ENCODE peak calls at places on chromosomes 6 and 20, in eight cellular contexts. C is coronary artery, Z is dorsolateral prefrontal cortex, E is GM23338, R is tibial artery, M is Peyer's patch, A is SK-N-SH, O is fibroblast of villous mesenchyme. Y is an unnamed sample.

GRCh38 chr6:137677714-137678113 is 183.5 kb upstream of the OLIG3 start:
- DNase-seq in A (no peak), C (no peak), E (no peak), R (no peak), Z (no peak), O (no peak), M (peak), Y (no peak)

GRCh38 chr6:122548820-122549219 is 61.4 kb upstream of the PKIB start:
- DNase-seq in E (no peak), C (no peak), Z (no peak), O (no peak), A (no peak), M (no peak), R (no peak), Y (no peak)

GRCh38 chr6:35392773-35393672 is 50.7 kb downstream of the PPARD start:
- DNase-seq in O (no peak), Z (no peak), R (no peak), A (no peak), E (no peak), C (no peak), M (no peak), Y (no peak)

GRCh38 chr20:41956316-41957050 is 338.3 kb upstream of the CHD6 start:
- DNase-seq in R (no peak), O (peak), C (no peak), M (no peak), A (peak), Z (no peak), E (peak), Y (no peak)

GRCh38 chr20:24850206-24850605 is 98.9 kb upstream of the CST7 start:
- DNase-seq in M (no peak), O (no peak), R (no peak), E (no peak), Z (no peak), C (no peak), A (no peak), Y (no peak)

GRCh38 chr20:13533946-13534345 is 104.8 kb downstream of the TASP1 start:
- DNase-seq in Z (no peak), A (no peak), O (no peak), C (no peak), R (no peak), E (no peak), M (no peak), Y (no peak)

GRCh38 chr20:40933758-40934157 is 94.9 kb upstream of the TOP1 start:
- DNase-seq in R (no peak), A (no peak), Z (no peak), C (no peak), O (no peak), E (no peak), M (no peak), Y (no peak)

GRCh38 chr20:11496382-11496781 is 421.3 kb upstream of the BTBD3 start:
- DNase-seq in R (no peak), O (no peak), A (no peak), Z (no peak), E (no peak), C (no peak), M (no peak), Y (no peak)

GRCh38 chr6:108650325-108650724 is 89.6 kb downstream of the FOXO3 start:
- DNase-seq in C (no peak), A (no peak), Z (no peak), M (no peak), E (no peak), O (no peak), R (no peak), Y (no peak)

GRCh38 chr20:63115651-63116411 is 100.1 kb downstream of the YTHDF1 start:
- DNase-seq in C (no peak), E (no peak), A (no peak), M (no peak), Z (no peak), R (no peak), O (no peak), Y (peak)

GRCh38 chr20:47676912-47677311 is 108.4 kb downstream of the SULF2 start:
- DNase-seq in R (no peak), C (no peak), A (no peak), O (no peak), Z (no peak), E (no peak), M (no peak), Y (no peak)

GRCh38 chr6:54784021-54784420 is 62.5 kb upstream of the FAM83B start:
- DNase-seq in A (no peak), O (no peak), M (no peak), C (no peak), Z (no peak), E (no peak), R (no peak), Y (no peak)

GRCh38 chr6:166253277-166254229 is 54.6 kb downstream of the PRR18 start:
- DNase-seq in A (peak), R (no peak), Z (no peak), O (no peak), E (peak), M (peak), C (no peak), Y (no peak)

GRCh38 chr6:168134399-168135201 is 55.6 kb upstream of the FRMD1 start:
- DNase-seq in Z (peak), M (no peak), A (no peak), C (peak), O (no peak), E (no peak), R (no peak), Y (no peak)

GRCh38 chr20:57651977-57652864 is 32.0 kb upstream of the ZBP1 start:
- DNase-seq in O (no peak), M (peak), Z (peak), C (peak), E (no peak), A (peak), R (peak), Y (peak)

GRCh38 chr6:118752803-118753202 is 101.4 kb upstream of the CEP85L start:
- DNase-seq in M (no peak), E (no peak), R (no peak), O (no peak), C (no peak), Z (no peak), A (no peak), Y (no peak)

GRCh38 chr6:7848229-7848628 is 62.4 kb downstream of the TXNDC5 start:
- DNase-seq in C (no peak), A (no peak), R (no peak), E (no peak), M (no peak), O (no peak), Z (no peak), Y (no peak)

GRCh38 chr6:3471711-3472110 is 14.9 kb upstream of the SLC22A23 start:
- DNase-seq in A (no peak), R (no peak), O (no peak), E (no peak), Z (no peak), C (no peak), M (no peak), Y (no peak)

GRCh38 chr6:11766589-11767450 is 11.8 kb downstream of the ADTRP start:
- DNase-seq in Z (no peak), O (peak), E (no peak), A (no peak), M (no peak), R (peak), C (peak), Y (no peak)

GRCh38 chr20:34979366-34980153 is 23.9 kb downstream of the MYH7B start:
- DNase-seq in A (peak), Z (no peak), M (no peak), R (no peak), O (no peak), E (peak), C (no peak), Y (peak)

GRCh38 chr6:45663181-45664180 is 285.7 kb upstream of the SUPT3H start:
- DNase-seq in M (peak), Z (no peak), A (no peak), O (peak), R (no peak), E (peak), C (no peak), Y (no peak)

GRCh38 chr20:15061955-15062354 is 724.5 kb upstream of the FLRT3 start:
- DNase-seq in E (peak), A (no peak), O (no peak), R (no peak), M (no peak), Z (no peak), C (no peak), Y (no peak)

GRCh38 chr20:31608256-31608980 is 3.3 kb downstream of the ID1 start:
- DNase-seq in O (peak), C (peak), A (peak), Z (peak), R (peak), M (no peak), E (peak), Y (peak)

GRCh38 chr6:109482913-109483743 is at the start of gene ZBTB24:
- DNase-seq in Z (peak), E (peak), M (peak), C (peak), R (peak), A (peak), O (peak), Y (peak)

GRCh38 chr6:52369234-52369633 is 7.3 kb downstream of the PAQR8 start:
- DNase-seq in R (no peak), Z (no peak), A (no peak), C (no peak), M (no peak), O (no peak), E (no peak), Y (no peak)

GRCh38 chr6:6712258-6712978 is 123.9 kb downstream of the LY86 start:
- DNase-seq in A (no peak), O (peak), Z (no peak), C (no peak), E (no peak), R (no peak), M (no peak), Y (peak)
- TF ChIP-seq CTCF in A (no peak), O (no peak), Z (no peak), C (no peak), E (no peak), R (no peak), M (no peak), Y (peak)

DNA sequence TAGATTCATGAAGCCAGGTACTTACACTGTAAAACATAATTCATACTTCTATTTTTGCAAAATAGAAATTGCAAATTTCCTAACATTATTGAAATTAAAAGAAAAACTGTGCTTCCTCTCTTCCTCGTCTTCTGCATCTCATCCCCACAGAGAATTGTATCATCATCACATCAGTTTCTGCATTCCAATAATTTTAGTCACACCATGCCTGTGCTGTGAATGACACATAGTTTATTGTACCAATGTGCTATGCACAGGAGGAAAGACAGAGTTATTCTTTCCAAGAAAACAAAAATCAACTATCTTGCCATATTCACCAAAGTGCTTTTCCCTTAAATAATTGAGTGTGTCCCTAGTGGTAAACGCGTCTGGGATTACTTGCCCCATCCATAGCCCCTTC is 38.1 kb upstream of the FAM135A start:
- DNase-seq in R (no peak), M (no peak), O (no peak), Z (no peak), C (no peak), E (no peak), A (no peak), Y (no peak)
- TF ChIP-seq CTCF in R (no peak), M (no peak), O (no peak), Z (no peak), C (no peak), E (no peak), A (no peak), Y (no peak)

GRCh38 chr6:69867075-69867911 is 937 bp downstream of the COL19A1 start:
- DNase-seq in E (peak), M (peak), A (peak), Z (no peak), C (peak), R (peak), O (peak), Y (no peak)
- TF ChIP-seq CTCF in E (no peak), M (no peak), A (peak), Z (peak), C (no peak), R (peak), O (no peak), Y (peak)

GRCh38 chr6:47716207-47716606 is 17.8 kb downstream of the ADGRF4 start:
- DNase-seq in M (no peak), A (no peak), C (no peak), R (no peak), Z (no peak), E (no peak), O (no peak), Y (no peak)
- TF ChIP-seq CTCF in M (no peak), A (no peak), C (no peak), R (no peak), Z (no peak), E (no peak), O (no peak), Y (no peak)

GRCh38 chr20:43507150-43508080 is at the start of gene L3MBTL1:
- DNase-seq in M (no peak), Z (no peak), E (peak), A (peak), C (no peak), O (peak), R (no peak), Y (peak)

GRCh38 chr20:43506238-43506637 is 1.3 kb upstream of the L3MBTL1 start:
- DNase-seq in A (no peak), E (no peak), Z (no peak), R (no peak), M (no peak), O (no peak), C (no peak), Y (no peak)

GRCh38 chr20:43508106-43508505 is 609 bp downstream of the L3MBTL1 start:
- DNase-seq in M (no peak), A (peak), Z (no peak), O (no peak), R (no peak), E (peak), C (no peak), Y (no peak)

GRCh38 chr20:43511879-43512278 is 4.4 kb downstream of the L3MBTL1 start:
- DNase-seq in E (no peak), C (no peak), Z (no peak), R (no peak), M (no peak), A (no peak), O (no peak), Y (no peak)

GRCh38 chr20:43508604-43509040 is 1.1 kb downstream of the L3MBTL1 start:
- DNase-seq in C (no peak), O (no peak), R (no peak), E (peak), Z (no peak), M (no peak), A (peak), Y (no peak)
- TF ChIP-seq CTCF in C (no peak), O (no peak), R (no peak), E (peak), Z (no peak), M (no peak), A (peak), Y (no peak)

DNA sequence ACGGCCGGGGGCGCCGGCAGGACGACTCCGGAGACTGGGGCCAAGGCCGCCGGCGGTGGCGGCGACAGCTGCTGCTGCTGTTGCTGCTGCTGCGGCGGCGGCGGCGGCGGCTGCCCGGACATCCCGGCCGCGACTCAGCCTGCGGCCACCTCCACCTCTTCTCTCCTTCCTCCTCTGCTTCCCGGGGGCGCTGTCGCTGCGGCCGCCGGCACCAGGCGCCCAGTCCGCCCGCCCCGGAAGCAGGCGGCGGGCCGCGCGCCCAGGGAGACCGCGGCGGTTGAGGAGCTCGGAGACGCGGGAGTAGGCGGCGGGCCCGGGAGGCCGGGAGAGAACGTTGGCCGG is 280 bp downstream of the RANBP9 start:
- DNase-seq in A (no peak), O (peak), Z (no peak), R (no peak), C (peak), E (no peak), M (peak), Y (no peak)
- TF ChIP-seq CTCF in A (peak), O (no peak), Z (peak), R (peak), C (no peak), E (no peak), M (no peak), Y (peak)

GRCh38 chr20:53338716-53339115 is 254.9 kb downstream of the ZNF217 start:
- DNase-seq in O (no peak), M (no peak), C (no peak), A (no peak), Z (no peak), R (no peak), E (no peak), Y (no peak)

GRCh38 chr20:53334861-53335260 is 258.8 kb downstream of the ZNF217 start:
- DNase-seq in E (no peak), Z (no peak), C (no peak), A (no peak), O (no peak), R (no peak), M (no peak), Y (no peak)

GRCh38 chr20:53337419-53338101 is 256.1 kb downstream of the ZNF217 start:
- DNase-seq in R (no peak), C (no peak), M (no peak), O (no peak), E (no peak), Z (no peak), A (no peak), Y (no peak)

GRCh38 chr20:53335509-53335908 is 258.1 kb downstream of the ZNF217 start:
- DNase-seq in R (no peak), Z (no peak), M (no peak), E (no peak), C (no peak), O (no peak), A (no peak), Y (no peak)

GRCh38 chr20:53336892-53337291 is 256.7 kb downstream of the ZNF217 start:
- DNase-seq in E (no peak), M (no peak), R (no peak), C (no peak), A (no peak), O (no peak), Z (no peak), Y (no peak)
- TF ChIP-seq CTCF in E (no peak), M (no peak), R (no peak), C (no peak), A (no peak), O (no peak), Z (no peak), Y (peak)

GRCh38 chr6:53639520-53639919 is 26.0 kb downstream of the KLHL31 start:
- DNase-seq in A (no peak), E (no peak), Z (no peak), O (peak), R (no peak), M (no peak), C (no peak), Y (no peak)

GRCh38 chr6:53634184-53634631 is 31.3 kb downstream of the KLHL31 start:
- DNase-seq in R (no peak), A (no peak), Z (no peak), C (no peak), O (no peak), E (no peak), M (no peak), Y (no peak)

GRCh38 chr6:53640361-53640760 is 25.2 kb downstream of the KLHL31 start:
- DNase-seq in O (no peak), A (no peak), R (no peak), C (no peak), Z (no peak), M (no peak), E (no peak), Y (no peak)

GRCh38 chr6:53630533-53631269 is 34.9 kb downstream of the KLHL31 start:
- DNase-seq in C (no peak), A (no peak), E (no peak), M (no peak), O (no peak), R (no peak), Z (no peak), Y (no peak)

GRCh38 chr6:53635322-53635721 is 30.2 kb downstream of the KLHL31 start:
- DNase-seq in R (no peak), C (no peak), A (no peak), O (no peak), E (no peak), M (no peak), Z (peak), Y (no peak)
- TF ChIP-seq CTCF in R (no peak), C (no peak), A (no peak), O (no peak), E (no peak), M (no peak), Z (no peak), Y (no peak)